ENCODE peak calls at places on chromosome 19, in four cellular contexts. One of them, this sample, is unnamed.

GRCh38 chr19:53828531-53828930 is 4.4 kb upstream of the NLRP12 start:
- DNase-seq in K562: no peak
- DNase-seq in GM12878: no peak
- DNase-seq in WTC11: no peak
- DNase-seq in this sample: no peak

GRCh38 chr19:51668167-51668566 is 21.5 kb upstream of the SIGLEC14 start:
- DNase-seq in K562: no peak
- DNase-seq in WTC11: no peak
- DNase-seq in GM12878: no peak
- DNase-seq in this sample: no peak

GRCh38 chr19:55621673-55622231 is 2.6 kb downstream of the ZNF784 start:
- DNase-seq in WTC11: no peak
- DNase-seq in GM12878: no peak
- DNase-seq in K562: no peak
- DNase-seq in this sample: no peak

GRCh38 chr19:8445488-8446001 is 770 bp downstream of the HNRNPM start:
- DNase-seq in K562: peak
- DNase-seq in GM12878: no peak
- DNase-seq in WTC11: peak
- DNase-seq in this sample: no peak

GRCh38 chr19:2166741-2167738 is 3.3 kb downstream of the DOT1L start:
- DNase-seq in K562: no peak
- DNase-seq in WTC11: no peak
- DNase-seq in GM12878: no peak
- DNase-seq in this sample: peak

GRCh38 chr19:39842693-39843435 is 3.3 kb downstream of the FBL start:
- DNase-seq in GM12878: no peak
- DNase-seq in K562: peak
- DNase-seq in WTC11: no peak
- DNase-seq in this sample: no peak

GRCh38 chr19:31330237-31330636 is 19.0 kb downstream of the TSHZ3 start:
- DNase-seq in GM12878: no peak
- DNase-seq in K562: no peak
- DNase-seq in WTC11: no peak
- DNase-seq in this sample: no peak

GRCh38 chr19:6971366-6971765 is 49.9 kb downstream of the MBD3L2B start:
- DNase-seq in GM12878: no peak
- DNase-seq in K562: no peak
- DNase-seq in WTC11: no peak
- DNase-seq in this sample: no peak

GRCh38 chr19:39917561-39918182 is 16.8 kb downstream of the FCGBP start:
- DNase-seq in WTC11: no peak
- DNase-seq in K562: no peak
- DNase-seq in GM12878: no peak
- DNase-seq in this sample: no peak

GRCh38 chr19:6442087-6442688 is 8.6 kb upstream of the SLC25A41 start:
- DNase-seq in WTC11: no peak
- DNase-seq in K562: no peak
- DNase-seq in GM12878: no peak
- DNase-seq in this sample: no peak

GRCh38 chr19:43634877-43635560 is 4.6 kb downstream of the CADM4 start:
- DNase-seq in GM12878: no peak
- DNase-seq in K562: no peak
- DNase-seq in WTC11: no peak
- DNase-seq in this sample: peak

GRCh38 chr19:50493171-50493570 is 16.5 kb upstream of the GARIN5A start:
- DNase-seq in K562: no peak
- DNase-seq in WTC11: no peak
- DNase-seq in GM12878: no peak
- DNase-seq in this sample: no peak

GRCh38 chr19:1035998-1036621 is 3.8 kb upstream of the ABCA7 start:
- DNase-seq in WTC11: peak
- DNase-seq in GM12878: no peak
- DNase-seq in K562: peak
- DNase-seq in this sample: no peak

GRCh38 chr19:47323872-47324271 is 8.1 kb upstream of the C5AR2 start:
- DNase-seq in K562: no peak
- DNase-seq in GM12878: no peak
- DNase-seq in WTC11: no peak
- DNase-seq in this sample: no peak

GRCh38 chr19:52778811-52779210 is 7.8 kb downstream of the ZNF600 start:
- DNase-seq in GM12878: peak
- DNase-seq in WTC11: no peak
- DNase-seq in K562: no peak
- DNase-seq in this sample: no peak

GRCh38 chr19:30535011-30535410 is 162.8 kb downstream of the ZNF536 start:
- DNase-seq in K562: no peak
- DNase-seq in GM12878: no peak
- DNase-seq in WTC11: no peak
- DNase-seq in this sample: no peak

GRCh38 chr19:38134538-38135149 is 89.4 kb downstream of the DPF1 start:
- DNase-seq in K562: peak
- DNase-seq in GM12878: no peak
- DNase-seq in WTC11: peak
- DNase-seq in this sample: peak

GRCh38 chr19:31232220-31232619 is 117.0 kb downstream of the TSHZ3 start:
- DNase-seq in WTC11: no peak
- DNase-seq in K562: no peak
- DNase-seq in GM12878: no peak
- DNase-seq in this sample: no peak

GRCh38 chr19:1070931-1071791 is 4.2 kb downstream of the ARHGAP45 start:
- DNase-seq in GM12878: no peak
- DNase-seq in K562: no peak
- DNase-seq in WTC11: peak
- DNase-seq in this sample: no peak

GRCh38 chr19:1837222-1837565 is 11.1 kb downstream of the REXO1 start:
- DNase-seq in GM12878: no peak
- DNase-seq in WTC11: no peak
- DNase-seq in K562: no peak
- DNase-seq in this sample: no peak

GRCh38 chr19:28575816-28576215 is 637.1 kb downstream of the UQCRFS1 start:
- DNase-seq in WTC11: no peak
- DNase-seq in GM12878: no peak
- DNase-seq in K562: no peak
- DNase-seq in this sample: no peak

GRCh38 chr19:17379221-17379631 is 2.1 kb upstream of the PLVAP start:
- DNase-seq in GM12878: no peak
- DNase-seq in K562: no peak
- DNase-seq in WTC11: peak
- DNase-seq in this sample: no peak

GRCh38 chr19:778910-779653 is 18.2 kb upstream of the PTBP1 start:
- DNase-seq in WTC11: no peak
- DNase-seq in K562: no peak
- DNase-seq in GM12878: no peak
- DNase-seq in this sample: peak

GRCh38 chr19:10624585-10624984 is 768 bp upstream of the SLC44A2 start:
- DNase-seq in WTC11: no peak
- DNase-seq in GM12878: no peak
- DNase-seq in K562: no peak
- DNase-seq in this sample: no peak

GRCh38 chr19:1431759-1432506 is 6.3 kb upstream of the RPS15 start:
- DNase-seq in GM12878: no peak
- DNase-seq in WTC11: no peak
- DNase-seq in K562: no peak
- DNase-seq in this sample: no peak

GRCh38 chr19:46180701-46181385 is 32.8 kb downstream of the IGFL2 start:
- DNase-seq in K562: no peak
- DNase-seq in WTC11: no peak
- DNase-seq in GM12878: no peak
- DNase-seq in this sample: no peak

GRCh38 chr19:52410276-52410675 is 12.6 kb downstream of the ZNF528 start:
- DNase-seq in GM12878: no peak
- DNase-seq in K562: no peak
- DNase-seq in WTC11: no peak
- DNase-seq in this sample: no peak

GRCh38 chr19:15379083-15379995 is at the start of gene AKAP8:
- DNase-seq in GM12878: peak
- DNase-seq in K562: peak
- DNase-seq in WTC11: peak
- DNase-seq in this sample: peak

GRCh38 chr19:15381864-15382263 is 2.3 kb upstream of the AKAP8 start:
- DNase-seq in WTC11: no peak
- DNase-seq in K562: no peak
- DNase-seq in GM12878: no peak
- DNase-seq in this sample: no peak

GRCh38 chr19:15381429-15381828 is 1.8 kb upstream of the AKAP8 start:
- DNase-seq in GM12878: no peak
- DNase-seq in WTC11: no peak
- DNase-seq in K562: no peak
- DNase-seq in this sample: no peak

GRCh38 chr19:15378529-15379082 is 981 bp downstream of the AKAP8 start:
- DNase-seq in WTC11: no peak
- DNase-seq in K562: peak
- DNase-seq in GM12878: no peak
- DNase-seq in this sample: peak

GRCh38 chr19:15379996-15380647 is 535 bp upstream of the AKAP8 start:
- DNase-seq in K562: peak
- DNase-seq in WTC11: peak
- DNase-seq in GM12878: no peak
- DNase-seq in this sample: peak
- TF ChIP-seq CBFB in K562: no peak
- TF ChIP-seq CBFB in WTC11: no peak
- TF ChIP-seq CBFB in GM12878: no peak
- TF ChIP-seq CBFB in this sample: no peak

DNA sequence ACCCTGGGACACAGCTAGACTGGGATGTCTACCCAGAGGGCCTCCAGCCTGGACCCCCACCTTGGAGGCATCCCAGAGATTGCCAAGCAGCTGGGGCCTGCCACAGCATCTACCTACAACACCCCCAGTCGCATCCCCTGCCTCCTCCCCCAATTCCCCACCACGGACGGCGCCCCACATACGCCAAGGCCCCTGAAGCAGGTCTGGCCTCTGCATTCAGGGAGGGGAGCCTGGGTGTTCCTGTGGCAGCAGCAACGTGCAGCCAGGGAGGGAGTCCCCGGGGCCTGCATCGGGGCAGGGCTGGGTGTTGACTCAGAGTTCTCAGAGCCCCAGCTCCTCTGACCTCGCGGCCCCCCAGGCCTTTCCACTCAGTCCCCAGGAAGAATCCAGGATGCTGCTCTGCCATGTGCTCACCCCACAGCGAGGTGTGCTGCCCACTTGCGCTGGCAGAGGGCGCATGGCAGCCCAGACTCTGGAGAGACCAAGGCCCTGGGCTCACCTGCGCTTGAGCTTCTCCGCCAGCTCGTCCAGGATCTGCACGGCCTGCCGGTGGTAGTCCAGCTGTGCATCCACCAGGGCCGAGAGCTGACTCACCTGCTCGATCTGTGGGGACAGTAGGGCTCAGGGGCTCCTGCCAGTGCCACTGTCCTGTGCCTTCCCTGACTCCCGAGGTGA is 19.6 kb downstream of the MPND start:
- DNase-seq in GM12878: no peak
- DNase-seq in WTC11: peak
- DNase-seq in K562: no peak
- DNase-seq in this sample: no peak
- TF ChIP-seq CBFB in GM12878: no peak
- TF ChIP-seq CBFB in WTC11: no peak
- TF ChIP-seq CBFB in K562: no peak
- TF ChIP-seq CBFB in this sample: no peak

GRCh38 chr19:15290149-15290548 is 42.2 kb downstream of the BRD4 start:
- DNase-seq in WTC11: no peak
- DNase-seq in K562: no peak
- DNase-seq in GM12878: no peak
- DNase-seq in this sample: no peak
- TF ChIP-seq CBFB in WTC11: no peak
- TF ChIP-seq CBFB in K562: no peak
- TF ChIP-seq CBFB in GM12878: no peak
- TF ChIP-seq CBFB in this sample: no peak

DNA sequence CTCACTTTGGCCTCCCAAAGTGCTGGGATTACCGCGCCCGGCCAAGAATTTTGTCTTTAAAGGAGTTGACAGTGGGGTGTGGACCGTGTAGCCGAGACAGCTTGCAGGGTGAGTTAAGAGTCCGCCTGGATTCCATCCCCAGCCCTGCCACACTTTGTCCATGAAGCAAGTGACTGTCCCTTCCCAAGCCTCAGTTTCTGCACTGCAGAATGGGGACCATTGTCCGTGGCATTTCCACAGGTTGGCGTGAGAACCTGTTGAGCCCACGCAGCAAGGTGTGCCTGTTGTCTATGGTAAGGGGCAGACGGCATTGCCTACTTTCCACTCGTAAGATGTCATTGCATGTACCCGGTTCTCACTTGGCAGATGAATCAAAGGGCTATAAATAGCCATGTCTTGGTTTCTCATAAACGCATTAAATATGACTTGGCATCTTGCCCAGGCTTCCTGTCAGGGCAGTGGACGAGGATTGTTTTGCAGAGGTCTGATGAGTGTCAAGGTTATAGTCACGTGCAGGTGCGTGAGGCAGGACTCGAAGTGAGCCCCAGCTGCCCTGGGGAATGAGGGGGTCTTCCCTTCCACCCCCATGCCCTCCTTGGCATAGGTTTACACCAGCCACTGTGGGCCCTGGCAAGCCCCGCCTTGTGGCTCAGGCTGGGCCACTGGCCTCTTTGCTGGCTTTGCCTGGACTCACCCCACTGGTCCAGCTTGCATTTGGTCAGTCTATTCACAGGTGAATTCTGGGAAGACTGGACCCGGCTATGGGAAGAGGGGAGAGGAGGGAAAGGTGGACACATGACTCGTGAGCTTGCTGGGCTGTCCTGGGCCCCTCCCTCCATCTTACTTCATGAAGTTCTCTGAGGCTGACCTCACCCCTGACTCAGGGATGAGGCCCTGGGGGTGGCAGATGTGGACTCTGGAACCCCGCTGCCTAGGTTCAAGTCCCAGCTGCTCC is 14.6 kb downstream of the FAM187B start:
- DNase-seq in K562: peak
- DNase-seq in WTC11: no peak
- DNase-seq in GM12878: peak
- DNase-seq in this sample: no peak
- TF ChIP-seq CBFB in K562: no peak
- TF ChIP-seq CBFB in WTC11: no peak
- TF ChIP-seq CBFB in GM12878: no peak
- TF ChIP-seq CBFB in this sample: no peak

GRCh38 chr19:48975947-48976847 is 11.1 kb downstream of the FTL start:
- DNase-seq in WTC11: peak
- DNase-seq in GM12878: no peak
- DNase-seq in K562: peak
- DNase-seq in this sample: no peak
- TF ChIP-seq CBFB in WTC11: no peak
- TF ChIP-seq CBFB in GM12878: no peak
- TF ChIP-seq CBFB in K562: no peak
- TF ChIP-seq CBFB in this sample: no peak

GRCh38 chr19:21023901-21024300 is 3.4 kb downstream of the ZNF430 start:
- DNase-seq in K562: no peak
- DNase-seq in WTC11: no peak
- DNase-seq in GM12878: no peak
- DNase-seq in this sample: no peak
- TF ChIP-seq CBFB in K562: no peak
- TF ChIP-seq CBFB in WTC11: no peak
- TF ChIP-seq CBFB in GM12878: no peak
- TF ChIP-seq CBFB in this sample: no peak

This sample was measured in HepG2.